ENCODE peak calls at places on chromosomes 2 and 18, in six cellular contexts. P is SW480, A is HuH-7.5, Z is T-helper 1 cell, T is H7, Q is NCI-H1105. V is an unnamed sample.

GRCh38 chr18:37985126-37985525 is 419.5 kb upstream of the CELF4 start:
- DNase-seq in Q (no peak), P (peak), T (peak), Z (no peak), A (no peak), V (peak)

GRCh38 chr2:68837164-68837860 is 33.9 kb downstream of the BMP10 start:
- DNase-seq in Q (no peak), P (no peak), T (peak), Z (peak), A (peak), V (peak)

GRCh38 chr18:47549141-47549540 is 297.7 kb upstream of the SKOR2 start:
- DNase-seq in T (no peak), P (no peak), Q (peak), A (no peak), Z (no peak), V (no peak)

GRCh38 chr2:61948661-61949457 is 43.4 kb downstream of the COMMD1 start:
- DNase-seq in A (no peak), P (no peak), Q (no peak), T (peak), Z (no peak), V (no peak)

GRCh38 chr2:190840572-190841172 is 39.9 kb upstream of the GLS start:
- DNase-seq in A (no peak), Q (no peak), Z (no peak), T (no peak), P (no peak), V (no peak)

GRCh38 chr18:26436176-26437031 is 111.9 kb downstream of the KCTD1 start:
- DNase-seq in Q (no peak), P (peak), A (no peak), T (no peak), Z (no peak), V (no peak)

GRCh38 chr2:105873721-105874120 is 129.0 kb downstream of the NCK2 start:
- DNase-seq in Z (no peak), Q (no peak), A (peak), T (peak), P (peak), V (no peak)

GRCh38 chr2:240387669-240388358 is 47.6 kb upstream of the GPC1 start:
- DNase-seq in Z (no peak), T (no peak), P (peak), Q (no peak), A (no peak), V (no peak)

GRCh38 chr2:105919191-105919811 is 174.6 kb downstream of the NCK2 start:
- DNase-seq in T (no peak), P (peak), Q (no peak), A (no peak), Z (no peak), V (no peak)